ENCODE peak calls at places on chromosomes 6 and 20, in six cellular contexts. T is tibial artery, N is pancreas, Q is cardiac muscle cell, K is A673, H is brain microvascular endothelial cell. I is an unnamed sample.
A peak's percentile ranks its signal among the peaks of the same experiment; 100 is the strongest.

GRCh38 chr20:32539063-32539816 is 45.9 kb downstream of the NOL4L start:
- DNase-seq in T (no peak), N (no peak), Q (no peak), K (no peak), H (no peak), I (no peak)

GRCh38 chr6:36634317-36634716 is 40.2 kb downstream of the SRSF3 start:
- DNase-seq in T (no peak), N (no peak), Q (peak; percentile 73), K (no peak), H (no peak), I (no peak)

GRCh38 chr6:166947251-166947650 is 9.1 kb downstream of the RNASET2 start:
- DNase-seq in T (no peak), N (no peak), Q (no peak), K (no peak), H (no peak), I (no peak)

GRCh38 chr6:6806793-6807518 is 218.4 kb downstream of the LY86 start:
- DNase-seq in T (peak; percentile 77), N (no peak), Q (peak; percentile 31), K (no peak), H (no peak), I (peak; percentile 80)

GRCh38 chr20:32681175-32682084 is 7.7 kb upstream of the C20orf203 start:
- DNase-seq in T (no peak), N (no peak), Q (peak; percentile 25), K (peak; percentile 13), H (no peak), I (no peak)

GRCh38 chr6:129860901-129861665 is at the start of gene TMEM244:
- DNase-seq in T (no peak), N (no peak), Q (no peak), K (no peak), H (peak; percentile 34), I (no peak)

GRCh38 chr20:35283441-35284266 is 918 bp downstream of the EIF6 start:
- DNase-seq in T (no peak), N (no peak), Q (no peak), K (no peak), H (no peak), I (no peak)

GRCh38 chr6:136511921-136512320 is 38.3 kb downstream of the MAP7 start:
- DNase-seq in T (no peak), N (peak; percentile 74), Q (no peak), K (no peak), H (no peak), I (no peak)

GRCh38 chr6:84651583-84651982 is 112.8 kb downstream of the TBX18 start:
- DNase-seq in T (no peak), N (no peak), Q (no peak), K (no peak), H (peak; percentile 25), I (no peak)

GRCh38 chr6:27188885-27189418 is 58.5 kb upstream of the PRSS16 start:
- DNase-seq in T (peak; percentile 71), N (peak; percentile 67), Q (peak; percentile 88), K (peak; percentile 87), H (peak; percentile 67), I (no peak)

GRCh38 chr6:149140137-149140909 is 177.2 kb upstream of the TAB2 start:
- DNase-seq in T (no peak), N (no peak), Q (peak; percentile 29), K (no peak), H (no peak), I (no peak)

GRCh38 chr6:164690241-164690640 is 619.2 kb downstream of the C6orf118 start:
- DNase-seq in T (no peak), N (no peak), Q (no peak), K (no peak), H (no peak), I (no peak)

GRCh38 chr6:147298461-147298860 is 94.2 kb downstream of the STXBP5 start:
- DNase-seq in T (no peak), N (no peak), Q (no peak), K (no peak), H (no peak), I (no peak)

GRCh38 chr6:26550250-26550993 is 12.3 kb downstream of the HMGN4 start:
- DNase-seq in T (peak; percentile 77), N (no peak), Q (peak; percentile 74), K (peak; percentile 86), H (no peak), I (no peak)

GRCh38 chr6:97078791-97079190 is 154.3 kb downstream of the KLHL32 start:
- DNase-seq in T (no peak), N (no peak), Q (no peak), K (no peak), H (no peak), I (no peak)

GRCh38 chr6:97081010-97081573 is 156.6 kb downstream of the KLHL32 start:
- DNase-seq in T (no peak), N (no peak), Q (no peak), K (no peak), H (no peak), I (no peak)

GRCh38 chr6:97074785-97075184 is 150.3 kb downstream of the KLHL32 start:
- DNase-seq in T (no peak), N (no peak), Q (no peak), K (no peak), H (no peak), I (no peak)

DNA sequence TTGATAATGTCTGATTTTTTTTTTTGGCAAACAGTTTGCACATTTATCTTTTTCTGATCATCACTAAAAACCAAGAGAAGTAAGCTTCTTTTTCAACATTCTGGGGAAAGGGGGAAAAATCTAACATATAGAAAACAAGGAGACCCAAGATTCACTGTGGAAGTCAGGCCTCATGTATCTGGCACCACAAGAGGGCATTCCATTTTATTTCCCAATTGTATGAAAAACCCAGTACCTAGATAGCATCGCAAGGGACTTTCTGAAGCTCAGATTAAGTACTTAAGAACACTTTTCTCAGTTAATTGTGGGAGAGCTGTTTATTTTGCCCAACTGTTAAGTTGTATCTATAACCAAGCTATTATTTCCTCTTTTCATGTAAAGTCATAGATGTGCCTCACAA is 152.9 kb downstream of the KLHL32 start:
- DNase-seq in T (no peak), N (no peak), Q (peak; percentile 10), K (peak; percentile 24), H (no peak), I (no peak)
- TF ChIP-seq CTCF in T (no peak), N (no peak), Q (no peak), K (peak; percentile 40), H (no peak), I (no peak)

GRCh38 chr6:46378882-46379405 is 112.3 kb downstream of the RCAN2 start:
- DNase-seq in T (no peak), N (peak; percentile 30), Q (no peak), K (no peak), H (no peak), I (no peak)
- H3K27me3 ChIP-seq in T (no peaks in the 10 kb centered on the region), N (no peaks in the 10 kb centered on the region), Q (no peaks in the 10 kb centered on the region), K (peaks cover 22% of the 10 kb centered on the region), H (no peaks in the 10 kb centered on the region), I (no peaks in the 10 kb centered on the region)

DNA sequence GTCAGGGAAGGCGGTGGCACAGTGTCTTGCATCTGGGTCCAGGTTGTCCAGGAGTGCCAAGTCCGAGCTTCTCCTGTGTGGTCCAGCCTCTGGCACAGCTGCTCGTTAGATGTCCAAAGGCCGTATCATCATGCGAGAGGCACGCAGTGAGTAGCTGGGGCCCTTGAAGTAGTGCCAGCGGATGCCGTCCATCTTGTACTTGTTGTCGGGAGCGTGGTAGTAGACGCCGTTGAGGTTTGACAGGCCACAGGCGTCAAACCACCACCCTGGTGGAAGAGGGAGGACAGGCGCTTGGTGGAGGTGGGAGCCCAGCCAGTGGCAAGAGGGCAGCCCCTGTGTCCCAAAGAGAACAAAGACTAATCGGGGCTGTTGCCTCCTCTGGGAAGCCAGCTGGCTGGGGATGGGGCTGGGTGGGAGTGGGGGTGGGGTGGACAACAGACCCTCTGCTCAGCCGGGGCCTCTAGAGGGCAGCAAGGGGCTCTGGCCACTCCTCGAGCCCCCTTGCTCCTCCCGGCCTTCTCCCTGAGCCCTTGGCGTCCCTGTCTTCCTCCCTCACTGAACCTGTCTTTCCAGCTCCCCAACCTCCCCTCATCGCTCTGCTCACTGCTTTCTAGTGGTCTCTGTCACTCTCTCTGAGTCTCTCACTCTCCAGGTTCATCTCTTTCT is 39.5 kb downstream of the FAM110A start:
- DNase-seq in T (no peak), N (no peak), Q (no peak), K (no peak), H (no peak), I (no peak)
- TF ChIP-seq CTCF in T (no peak), N (no peak), Q (peak; percentile 6), K (no peak), H (no peak), I (no peak)

GRCh38 chr6:28618889-28619555 is 93.3 kb downstream of the GPX5 start:
- DNase-seq in T (no peak), N (no peak), Q (no peak), K (no peak), H (no peak), I (no peak)

GRCh38 chr6:28615616-28615954 is 89.9 kb downstream of the GPX5 start:
- DNase-seq in T (no peak), N (no peak), Q (no peak), K (no peak), H (no peak), I (no peak)

GRCh38 chr6:28615955-28616747 is 90.5 kb downstream of the GPX5 start:
- DNase-seq in T (no peak), N (no peak), Q (no peak), K (no peak), H (no peak), I (no peak)
- H3K27me3 ChIP-seq in T (no peaks in the 10 kb centered on the region), N (peaks cover 45% of the 10 kb centered on the region), Q (no peaks in the 10 kb centered on the region), K (no peaks in the 10 kb centered on the region), H (no peaks in the 10 kb centered on the region), I (peaks cover 3% of the 10 kb centered on the region)

GRCh38 chr20:50484271-50484976 is 25.8 kb upstream of the PTPN1 start:
- DNase-seq in T (no peak), N (no peak), Q (no peak), K (no peak), H (no peak), I (no peak)
- TF ChIP-seq CTCF in T (no peak), N (no peak), Q (no peak), K (peak; percentile 13), H (peak; percentile 13), I (no peak)

GRCh38 chr6:118444796-118445195 is 103.3 kb upstream of the PLN start:
- DNase-seq in T (no peak), N (no peak), Q (no peak), K (no peak), H (no peak), I (no peak)
- H3K27me3 ChIP-seq in T (no peaks in the 10 kb centered on the region), N (no peaks in the 10 kb centered on the region), Q (no peaks in the 10 kb centered on the region), K (no peaks in the 10 kb centered on the region), H (no peaks in the 10 kb centered on the region), I (no peaks in the 10 kb centered on the region)

DNA sequence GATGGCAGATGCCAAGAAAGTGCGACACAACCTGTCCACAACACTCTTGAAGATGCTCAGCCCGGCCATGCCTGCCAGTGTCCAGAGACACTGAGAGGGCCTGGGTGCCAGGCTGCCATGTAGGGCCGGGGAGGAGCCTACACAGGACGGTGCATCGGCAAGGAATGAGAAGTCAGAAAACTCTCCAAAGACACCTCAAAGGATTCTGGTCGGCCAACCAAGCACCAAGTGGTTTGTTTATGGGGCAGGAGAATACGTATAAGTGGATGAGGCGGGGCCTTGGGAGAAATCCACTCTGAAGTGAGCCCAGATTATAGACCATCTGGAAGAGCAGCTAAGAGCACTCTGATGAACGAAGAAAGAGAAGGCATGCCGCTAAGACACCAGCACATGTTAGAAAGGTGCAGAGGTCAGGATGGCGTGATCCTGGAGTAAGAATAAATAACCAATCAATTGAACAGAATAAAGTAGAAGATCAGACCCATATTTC is 120.7 kb upstream of the FOXQ1 start:
- DNase-seq in T (no peak), N (no peak), Q (no peak), K (no peak), H (no peak), I (no peak)
- TF ChIP-seq CTCF in T (no peak), N (no peak), Q (no peak), K (no peak), H (no peak), I (no peak)